ENCODE peak calls at places on chromosomes 1 and 21, in four cellular contexts. N is tibial artery, P is AG09309, C is body of pancreas. M is an unnamed sample.

GRCh38 chr1:23217421-23218115 is at the start of gene HTR1D:
- DNase-seq in C (peak), P (no peak), N (no peak), M (peak)

GRCh38 chr1:91059157-91059556 is 37.3 kb upstream of the ZNF644 start:
- DNase-seq in C (no peak), N (no peak), P (no peak), M (no peak)

GRCh38 chr1:31548518-31548898 is 27.8 kb upstream of the TINAGL1 start:
- DNase-seq in N (no peak), P (no peak), C (no peak), M (no peak)

GRCh38 chr1:97567000-97567749 is 353.7 kb downstream of the DPYD start:
- DNase-seq in P (no peak), N (no peak), C (no peak), M (no peak)

GRCh38 chr1:53653631-53654030 is 85.3 kb downstream of the GLIS1 start:
- DNase-seq in C (no peak), P (no peak), N (no peak), M (no peak)

GRCh38 chr1:206551985-206552325 is 44.6 kb downstream of the RASSF5 start:
- DNase-seq in P (no peak), C (no peak), N (no peak), M (no peak)

GRCh38 chr1:20847619-20848080 is 60.5 kb upstream of the HP1BP3 start:
- DNase-seq in P (no peak), N (no peak), C (no peak), M (no peak)

GRCh38 chr1:96971849-96972602 is 250.4 kb downstream of the PTBP2 start:
- DNase-seq in N (no peak), P (no peak), C (no peak), M (no peak)

GRCh38 chr1:83931658-83932253 is 67.2 kb downstream of the TTLL7 start:
- DNase-seq in P (no peak), C (peak), N (no peak), M (peak)

GRCh38 chr21:44539031-44539430 is 964 bp downstream of the KRTAP10-1 start:
- DNase-seq in P (no peak), N (no peak), C (peak), M (no peak)

GRCh38 chr1:31663622-31664452 is 19.2 kb upstream of the PEF1 start:
- DNase-seq in C (peak), P (no peak), N (peak), M (peak)

M was measured in retina.